ENCODE peak calls at places on chromosomes 2 and 18, in ten cellular contexts. D, Y, L, U, S, P, A, Z, X and W are unnamed samples.

GRCh38 chr2:160317113-160318099 is 117.3 kb upstream of the ITGB6 start:
- DNase-seq in D (no peak), Y (no peak), L (no peak), U (no peak), S (no peak), P (peak), A (no peak), Z (no peak), X (peak), W (no peak)

GRCh38 chr2:215684448-215685217 is 248.8 kb upstream of the FN1 start:
- DNase-seq in D (no peak), Y (no peak), L (no peak), U (no peak), S (no peak), P (no peak), A (peak), Z (no peak), X (peak), W (no peak)

GRCh38 chr18:26757263-26758019 is 108.1 kb downstream of the AQP4 start:
- DNase-seq in D (no peak), Y (no peak), L (no peak), U (peak), S (no peak), P (no peak), A (no peak), Z (no peak), X (no peak), W (no peak)

GRCh38 chr2:18749912-18750526 is 160.7 kb upstream of the NT5C1B start:
- DNase-seq in D (peak), Y (no peak), L (peak), U (peak), S (peak), P (peak), A (peak), Z (peak), X (peak), W (peak)

GRCh38 chr2:232927793-232928563 is 57.9 kb downstream of the SNORC start:
- DNase-seq in D (peak), Y (no peak), L (no peak), U (no peak), S (no peak), P (no peak), A (no peak), Z (no peak), X (no peak), W (no peak)

GRCh38 chr18:1659190-1659589 is 754.5 kb downstream of the ADCYAP1 start:
- DNase-seq in D (no peak), Y (peak), L (no peak), U (no peak), S (no peak), P (no peak), A (no peak), Z (no peak), X (no peak), W (no peak)

GRCh38 chr2:159547031-159547430 is 69.3 kb downstream of the BAZ2B start:
- DNase-seq in D (no peak), Y (no peak), L (no peak), U (no peak), S (no peak), P (no peak), A (no peak), Z (no peak), X (no peak), W (no peak)

GRCh38 chr18:9209230-9209629 is 72.6 kb downstream of the ANKRD12 start:
- DNase-seq in D (no peak), Y (no peak), L (no peak), U (no peak), S (no peak), P (no peak), A (no peak), Z (no peak), X (no peak), W (no peak)

GRCh38 chr2:63488118-63488713 is 100.1 kb downstream of the WDPCP start:
- DNase-seq in D (peak), Y (no peak), L (no peak), U (peak), S (no peak), P (peak), A (peak), Z (peak), X (peak), W (no peak)

GRCh38 chr2:41600460-41600859 is 447.4 kb upstream of the PKDCC start:
- DNase-seq in D (no peak), Y (no peak), L (no peak), U (no peak), S (no peak), P (no peak), A (no peak), Z (no peak), X (no peak), W (no peak)

GRCh38 chr2:118527571-118527970 is 319.9 kb downstream of the EN1 start:
- DNase-seq in D (no peak), Y (no peak), L (no peak), U (no peak), S (no peak), P (no peak), A (no peak), Z (no peak), X (peak), W (no peak)

GRCh38 chr2:1728821-1729220 is 15.5 kb downstream of the PXDN start:
- DNase-seq in D (peak), Y (peak), L (peak), U (no peak), S (peak), P (peak), A (no peak), Z (peak), X (peak), W (no peak)

GRCh38 chr2:156343096-156343939 is 10.8 kb upstream of the NR4A2 start:
- DNase-seq in D (no peak), Y (no peak), L (no peak), U (no peak), S (no peak), P (no peak), A (no peak), Z (no peak), X (no peak), W (peak)

GRCh38 chr2:99841749-99842148 is 300.6 kb downstream of the AFF3 start:
- DNase-seq in D (no peak), Y (no peak), L (no peak), U (no peak), S (no peak), P (no peak), A (peak), Z (no peak), X (peak), W (no peak)

GRCh38 chr18:46256078-46256477 is 151.9 kb downstream of the HAUS1 start:
- DNase-seq in D (no peak), Y (no peak), L (no peak), U (no peak), S (no peak), P (no peak), A (no peak), Z (no peak), X (no peak), W (no peak)

GRCh38 chr2:149903626-149904025 is 316.1 kb upstream of the MMADHC start:
- DNase-seq in D (no peak), Y (no peak), L (no peak), U (no peak), S (no peak), P (no peak), A (no peak), Z (no peak), X (peak), W (no peak)

GRCh38 chr2:182866095-182866460 is 359 bp downstream of the FRZB start:
- DNase-seq in D (peak), Y (no peak), L (no peak), U (no peak), S (peak), P (no peak), A (no peak), Z (no peak), X (no peak), W (no peak)

GRCh38 chr2:80968450-80968849 is 663.9 kb upstream of the LRRTM1 start:
- DNase-seq in D (peak), Y (no peak), L (no peak), U (no peak), S (no peak), P (no peak), A (no peak), Z (no peak), X (no peak), W (no peak)

GRCh38 chr2:146777181-146777580 is 1067.6 kb upstream of the ACVR2A start:
- DNase-seq in D (no peak), Y (no peak), L (no peak), U (no peak), S (no peak), P (no peak), A (no peak), Z (no peak), X (no peak), W (no peak)

GRCh38 chr2:197946562-197946961 is 142.2 kb downstream of the PLCL1 start:
- DNase-seq in D (peak), Y (no peak), L (no peak), U (peak), S (no peak), P (no peak), A (no peak), Z (no peak), X (peak), W (no peak)

GRCh38 chr2:200351815-200352214 is 45.3 kb downstream of the SPATS2L start:
- DNase-seq in D (no peak), Y (no peak), L (no peak), U (no peak), S (no peak), P (no peak), A (no peak), Z (no peak), X (peak), W (no peak)

GRCh38 chr2:178142274-178143065 is 30.2 kb downstream of the RBM45 start:
- DNase-seq in D (no peak), Y (no peak), L (no peak), U (no peak), S (no peak), P (no peak), A (no peak), Z (no peak), X (no peak), W (no peak)

GRCh38 chr2:102187191-102188150 is 648 bp downstream of the IL1RL2 start:
- DNase-seq in D (peak), Y (peak), L (peak), U (peak), S (peak), P (peak), A (peak), Z (peak), X (peak), W (peak)

GRCh38 chr18:70907673-70908072 is 618.8 kb downstream of the SOCS6 start:
- DNase-seq in D (no peak), Y (no peak), L (no peak), U (no peak), S (no peak), P (no peak), A (no peak), Z (no peak), X (no peak), W (no peak)

GRCh38 chr2:202434472-202434871 is 58.3 kb downstream of the BMPR2 start:
- DNase-seq in D (no peak), Y (no peak), L (no peak), U (no peak), S (no peak), P (no peak), A (no peak), Z (no peak), X (no peak), W (no peak)

GRCh38 chr18:28284132-28284531 is 107.2 kb upstream of the CDH2 start:
- DNase-seq in D (no peak), Y (no peak), L (no peak), U (peak), S (no peak), P (no peak), A (peak), Z (no peak), X (peak), W (no peak)

GRCh38 chr18:48698707-48699106 is 159.9 kb downstream of the CTIF start:
- DNase-seq in D (no peak), Y (no peak), L (no peak), U (no peak), S (no peak), P (no peak), A (no peak), Z (no peak), X (no peak), W (no peak)

GRCh38 chr2:220703279-220703678 is 868.8 kb downstream of the EPHA4 start:
- DNase-seq in D (peak), Y (no peak), L (no peak), U (no peak), S (no peak), P (no peak), A (no peak), Z (no peak), X (peak), W (no peak)

GRCh38 chr2:127261835-127262234 is 32.1 kb downstream of the ERCC3 start:
- DNase-seq in D (no peak), Y (no peak), L (no peak), U (no peak), S (no peak), P (no peak), A (peak), Z (no peak), X (peak), W (no peak)

GRCh38 chr18:72342933-72343332 is 201.2 kb downstream of the CBLN2 start:
- DNase-seq in D (no peak), Y (no peak), L (no peak), U (no peak), S (no peak), P (no peak), A (no peak), Z (no peak), X (peak), W (no peak)

GRCh38 chr2:14632133-14632936 is at the start of gene LRATD1:
- DNase-seq in D (peak), Y (peak), L (peak), U (peak), S (peak), P (peak), A (peak), Z (peak), X (peak), W (no peak)

GRCh38 chr2:232137748-232138147 is 176.2 kb downstream of the DIS3L2 start:
- DNase-seq in D (no peak), Y (no peak), L (no peak), U (no peak), S (no peak), P (no peak), A (no peak), Z (no peak), X (no peak), W (no peak)

GRCh38 chr18:7066965-7067555 is 50.5 kb downstream of the LAMA1 start:
- DNase-seq in D (no peak), Y (no peak), L (no peak), U (no peak), S (no peak), P (no peak), A (no peak), Z (no peak), X (no peak), W (no peak)

DNA sequence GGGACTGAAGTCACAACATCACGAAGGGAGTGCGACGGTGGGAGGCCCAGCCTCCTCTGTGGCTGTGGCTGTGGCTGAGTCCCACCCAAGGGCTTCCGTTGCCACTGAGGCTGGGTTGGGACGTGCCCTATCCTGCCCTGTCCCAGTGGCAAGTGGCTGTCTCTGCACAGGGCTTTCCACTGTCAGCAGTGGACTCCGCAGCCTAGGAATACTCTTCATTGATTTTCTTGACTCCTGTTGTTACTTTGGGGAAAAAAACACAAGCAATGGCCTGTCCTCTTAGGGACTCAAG is 122.7 kb downstream of the RAB3GAP1 start:
- DNase-seq in D (no peak), Y (no peak), L (no peak), U (no peak), S (no peak), P (no peak), A (no peak), Z (peak), X (no peak), W (no peak)
- H3K27ac ChIP-seq in D (no peak), Y (no peak), L (no peak), U (no peak), S (no peak), P (no peak), A (no peak), Z (peak), X (no peak), W (no peak)

GRCh38 chr2:131104487-131105155 is 515 bp upstream of the PLEKHB2 start:
- DNase-seq in D (peak), Y (peak), L (peak), U (peak), S (peak), P (peak), A (peak), Z (peak), X (peak), W (peak)
- H3K27ac ChIP-seq in D (peak), Y (peak), L (peak), U (peak), S (peak), P (peak), A (peak), Z (peak), X (peak), W (peak)

GRCh38 chr2:33443272-33443829 is 33.1 kb upstream of the RASGRP3 start:
- DNase-seq in D (no peak), Y (no peak), L (no peak), U (no peak), S (no peak), P (no peak), A (no peak), Z (no peak), X (peak), W (no peak)
- H3K27ac ChIP-seq in D (no peak), Y (peak), L (peak), U (no peak), S (no peak), P (peak), A (no peak), Z (peak), X (no peak), W (no peak)

GRCh38 chr18:74517236-74517630 is 17.1 kb upstream of the CNDP1 start:
- DNase-seq in D (no peak), Y (no peak), L (no peak), U (no peak), S (no peak), P (no peak), A (no peak), Z (no peak), X (no peak), W (no peak)
- H3K27ac ChIP-seq in D (no peak), Y (no peak), L (no peak), U (no peak), S (no peak), P (no peak), A (no peak), Z (no peak), X (no peak), W (no peak)

GRCh38 chr18:62829936-62830335 is 114.6 kb downstream of the PHLPP1 start:
- DNase-seq in D (no peak), Y (no peak), L (no peak), U (no peak), S (no peak), P (no peak), A (peak), Z (no peak), X (peak), W (no peak)

GRCh38 chr18:62827397-62827796 is 112.1 kb downstream of the PHLPP1 start:
- DNase-seq in D (no peak), Y (no peak), L (no peak), U (no peak), S (no peak), P (no peak), A (no peak), Z (no peak), X (no peak), W (no peak)

GRCh38 chr18:62828852-62829251 is 113.5 kb downstream of the PHLPP1 start:
- DNase-seq in D (no peak), Y (no peak), L (no peak), U (no peak), S (no peak), P (no peak), A (no peak), Z (no peak), X (no peak), W (no peak)

GRCh38 chr18:62828091-62828640 is 112.8 kb downstream of the PHLPP1 start:
- DNase-seq in D (no peak), Y (no peak), L (no peak), U (no peak), S (no peak), P (no peak), A (no peak), Z (no peak), X (peak), W (no peak)

GRCh38 chr18:62825382-62825781 is 110.0 kb downstream of the PHLPP1 start:
- DNase-seq in D (no peak), Y (no peak), L (no peak), U (no peak), S (no peak), P (no peak), A (no peak), Z (no peak), X (no peak), W (no peak)
- H3K27ac ChIP-seq in D (no peak), Y (no peak), L (no peak), U (no peak), S (no peak), P (no peak), A (no peak), Z (no peak), X (no peak), W (no peak)